ENCODE peak calls at places on chromosomes 3 and 15, in five cellular contexts. D is IMR-90, M is hepatocyte, Y is choroid plexus epithelial cell, R is suprapubic skin. V is an unnamed sample.

GRCh38 chr3:21273256-21273999 is 477.6 kb downstream of the ZNF385D start:
- DNase-seq in R (no peak), D (peak), M (no peak), Y (no peak), V (no peak)

GRCh38 chr3:136805795-136806194 is 13.1 kb upstream of the SLC35G2 start:
- DNase-seq in Y (no peak), D (no peak), R (no peak), M (no peak), V (no peak)

GRCh38 chr15:61994216-61994615 is 66.0 kb downstream of the VPS13C start:
- DNase-seq in D (peak), M (no peak), R (no peak), Y (peak), V (no peak)

GRCh38 chr15:26628071-26628470 is 144.8 kb downstream of the GABRB3 start:
- DNase-seq in Y (no peak), M (peak), R (no peak), D (no peak), V (peak)

GRCh38 chr3:139940622-139941021 is 5.6 kb downstream of the CLSTN2 start:
- DNase-seq in R (no peak), M (peak), Y (no peak), D (no peak), V (peak)

GRCh38 chr15:68578175-68578959 is 426 bp upstream of the CORO2B start:
- DNase-seq in R (peak), D (peak), Y (peak), M (peak), V (no peak)

GRCh38 chr3:39809181-39809994 is at the start of gene MYRIP:
- DNase-seq in R (no peak), M (peak), Y (peak), D (no peak), V (peak)

GRCh38 chr3:23389089-23389488 is 186.0 kb downstream of the UBE2E2 start:
- DNase-seq in M (no peak), R (no peak), Y (no peak), D (no peak), V (peak)

GRCh38 chr3:110816008-110816407 is 255.6 kb upstream of the NECTIN3 start:
- DNase-seq in Y (peak), M (no peak), D (peak), R (no peak), V (no peak)

GRCh38 chr3:51718547-51719412 is 11.9 kb downstream of the GRM2 start:
- DNase-seq in M (peak), R (no peak), Y (peak), D (peak), V (peak)

GRCh38 chr3:25820372-25820771 is 30.5 kb downstream of the OXSM start:
- DNase-seq in D (peak), M (peak), Y (peak), R (no peak), V (no peak)

GRCh38 chr15:57589276-57590073 is 2.2 kb upstream of the MYZAP start:
- DNase-seq in D (no peak), Y (no peak), R (peak), M (no peak), V (no peak)

GRCh38 chr15:79450648-79451047 is 18.5 kb downstream of the MINAR1 start:
- DNase-seq in R (no peak), D (no peak), Y (no peak), M (no peak), V (no peak)

GRCh38 chr15:89898146-89898545 is 4.4 kb upstream of the AP3S2 start:
- DNase-seq in Y (no peak), M (no peak), D (no peak), R (no peak), V (no peak)

GRCh38 chr3:184738982-184739381 is 27.1 kb upstream of the MAGEF1 start:
- DNase-seq in R (peak), M (no peak), D (no peak), Y (no peak), V (no peak)

GRCh38 chr3:116148881-116149530 is 296.3 kb downstream of the LSAMP start:
- DNase-seq in D (peak), Y (no peak), M (no peak), R (no peak), V (no peak)

GRCh38 chr3:37129871-37130270 is 44.5 kb downstream of the LRRFIP2 start:
- DNase-seq in D (peak), Y (no peak), R (no peak), M (no peak), V (no peak)

GRCh38 chr15:80155001-80155377 is 2.2 kb downstream of the FAH start:
- DNase-seq in M (no peak), D (no peak), Y (no peak), R (no peak), V (no peak)

GRCh38 chr3:152307829-152308474 is 39.2 kb downstream of the MBNL1 start:
- DNase-seq in R (no peak), D (peak), Y (no peak), M (peak), V (no peak)

GRCh38 chr3:182795383-182795782 is 2.1 kb downstream of the ATP11B start:
- DNase-seq in M (peak), D (no peak), Y (peak), R (no peak), V (peak)

GRCh38 chr3:110710605-110711004 is 361.0 kb upstream of the NECTIN3 start:
- DNase-seq in M (peak), Y (no peak), D (no peak), R (no peak), V (no peak)

GRCh38 chr3:152175576-152175883 is 93.2 kb upstream of the MBNL1 start:
- DNase-seq in R (no peak), D (peak), M (no peak), Y (peak), V (no peak)

GRCh38 chr15:34782901-34783300 is 12.4 kb downstream of the ACTC1 start:
- DNase-seq in R (no peak), D (no peak), M (no peak), Y (no peak), V (no peak)

GRCh38 chr3:108345492-108346205 is 49.3 kb downstream of the HHLA2 start:
- DNase-seq in M (no peak), R (no peak), D (peak), Y (peak), V (no peak)

GRCh38 chr15:37220949-37221670 is 120.8 kb upstream of the MEIS2 start:
- DNase-seq in D (no peak), M (no peak), Y (no peak), R (no peak), V (no peak)

GRCh38 chr3:169867584-169868211 is 2.0 kb downstream of the LRRC31 start:
- DNase-seq in D (no peak), Y (no peak), R (no peak), M (no peak), V (no peak)

GRCh38 chr3:46276497-46277099 is 34.3 kb downstream of the CCR3 start:
- DNase-seq in Y (peak), R (peak), M (peak), D (no peak), V (no peak)

GRCh38 chr3:16319307-16319706 is 54.3 kb downstream of the OXNAD1 start:
- DNase-seq in M (no peak), Y (no peak), D (no peak), R (no peak), V (no peak)

GRCh38 chr3:14505803-14506500 is 34.2 kb downstream of the GRIP2 start:
- DNase-seq in M (no peak), R (no peak), D (no peak), Y (no peak), V (no peak)

GRCh38 chr3:52432225-52432624 is 12.7 kb downstream of the SEMA3G start:
- DNase-seq in M (no peak), D (no peak), R (no peak), Y (no peak), V (no peak)

GRCh38 chr3:113947372-113948014 is at the start of gene ZDHHC23:
- DNase-seq in M (peak), R (peak), Y (peak), D (peak), V (peak)

GRCh38 chr3:138578961-138579574 is 15.0 kb downstream of the CEP70 start:
- DNase-seq in Y (no peak), R (no peak), D (no peak), M (no peak), V (no peak)

GRCh38 chr15:85541744-85542143 is 161.3 kb downstream of the AKAP13 start:
- DNase-seq in D (peak), R (no peak), M (peak), Y (peak), V (no peak)

GRCh38 chr3:193863657-193864323 is 270.8 kb downstream of the OPA1 start:
- DNase-seq in M (no peak), D (peak), R (no peak), Y (no peak), V (no peak)

GRCh38 chr3:127497166-127497565 is 93.4 kb downstream of the TPRA1 start:
- DNase-seq in D (no peak), M (no peak), R (no peak), Y (no peak), V (no peak)

GRCh38 chr3:128859573-128860154 is 19.8 kb upstream of the ACAD9 start:
- DNase-seq in M (no peak), Y (peak), R (no peak), D (no peak), V (no peak)

GRCh38 chr3:128864351-128864811 is 15.0 kb upstream of the ACAD9 start:
- DNase-seq in M (no peak), Y (no peak), R (no peak), D (no peak), V (no peak)

GRCh38 chr3:128861491-128861890 is 17.9 kb upstream of the ACAD9 start:
- DNase-seq in D (no peak), Y (no peak), M (no peak), R (no peak), V (no peak)

GRCh38 chr3:128867200-128868125 is 12.0 kb upstream of the ACAD9 start:
- DNase-seq in D (no peak), R (no peak), M (no peak), Y (no peak), V (no peak)

GRCh38 chr3:128863560-128863959 is 15.9 kb upstream of the ACAD9 start:
- DNase-seq in R (no peak), M (no peak), Y (no peak), D (no peak), V (no peak)
- TF ChIP-seq CTCF in R (no peak), M (no peak), Y (peak), D (peak), V (peak)

GRCh38 chr3:48318831-48319512 is 14.5 kb downstream of the SPINK8 start:
- DNase-seq in M (no peak), D (no peak), Y (no peak), R (no peak), V (no peak)

DNA sequence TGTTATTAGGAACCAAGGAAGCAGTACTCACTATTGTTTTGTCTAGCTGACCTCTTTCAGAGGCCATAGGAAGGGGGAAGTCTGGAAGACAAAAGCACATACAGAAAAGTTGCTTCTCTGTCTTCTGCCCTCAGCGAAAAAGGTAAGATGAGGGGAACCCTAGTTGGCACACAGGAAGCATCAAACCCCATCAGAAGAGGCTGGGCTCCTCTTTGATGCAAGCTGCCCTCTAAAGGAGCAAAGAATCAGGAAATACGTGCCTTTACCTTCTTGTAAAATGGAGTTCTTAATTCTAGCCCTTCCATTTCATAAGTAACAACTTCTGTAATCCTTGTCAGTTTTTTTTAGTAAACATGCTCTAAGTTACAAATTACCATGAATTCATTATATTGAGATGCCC is 12.5 kb downstream of the SPINK8 start:
- DNase-seq in D (no peak), R (no peak), Y (no peak), M (no peak), V (no peak)
- H3K4me3 ChIP-seq in D (no peak), R (no peak), Y (no peak), M (no peak), V (no peak)

DNA sequence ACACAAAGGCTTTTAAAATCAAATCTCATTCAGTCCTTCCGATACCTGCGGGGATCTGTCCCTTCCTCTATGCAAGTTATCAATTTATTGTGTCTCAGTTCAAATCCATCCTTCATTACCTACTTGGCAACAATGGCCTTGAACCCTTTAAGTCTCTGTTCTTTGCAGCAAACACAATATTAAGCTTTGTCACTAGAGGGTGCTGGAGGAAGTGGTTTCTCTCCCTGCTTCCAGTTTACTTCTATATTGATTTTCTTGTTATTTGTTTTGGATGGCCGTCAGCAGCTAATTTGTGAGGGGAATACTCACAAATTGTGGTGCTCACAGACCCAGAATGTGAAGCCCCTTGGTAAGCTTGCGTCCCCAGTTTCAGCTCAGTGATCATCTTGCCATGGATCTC is 278.3 kb downstream of the FGF12 start:
- DNase-seq in R (no peak), D (no peak), M (no peak), Y (peak), V (no peak)
- TF ChIP-seq CTCF in R (no peak), D (peak), M (peak), Y (peak), V (peak)

DNA sequence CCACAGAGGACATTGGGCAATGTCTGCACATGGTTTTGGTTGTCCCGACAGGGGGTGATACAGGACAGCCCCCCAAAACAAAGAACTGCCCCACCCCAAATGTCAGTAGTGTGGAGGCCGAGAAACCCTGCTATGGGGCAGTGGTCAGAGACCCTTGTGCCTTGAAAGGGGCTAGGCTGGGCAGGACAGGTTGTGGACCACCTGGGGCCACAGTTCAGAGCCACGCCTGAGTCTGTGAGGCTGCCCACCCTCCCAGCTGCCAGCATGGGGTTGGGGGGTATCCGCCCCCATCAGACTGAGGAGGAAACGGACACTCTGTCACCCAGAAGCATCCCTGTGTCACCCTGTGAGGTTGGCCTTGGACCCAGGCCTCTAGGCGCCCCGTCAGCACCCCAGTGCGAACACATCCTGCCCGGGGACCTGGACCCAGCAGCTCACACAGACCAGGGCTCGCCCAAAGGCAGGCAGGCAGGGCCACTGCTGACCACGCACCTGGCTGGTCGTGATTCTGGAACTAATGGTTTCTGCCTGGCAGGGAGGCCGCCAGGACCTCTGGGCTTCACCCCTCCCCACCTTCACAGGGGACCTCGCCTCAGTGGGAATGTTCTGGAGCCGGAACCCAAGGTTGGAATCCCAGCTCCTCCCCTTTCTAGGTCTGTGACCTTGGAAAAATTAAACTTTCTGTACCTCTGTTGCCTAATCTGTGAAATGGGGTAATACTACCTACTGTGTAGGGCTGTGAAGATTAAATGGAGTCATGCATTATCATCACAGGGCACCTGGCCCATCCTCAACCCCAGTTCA is 1.4 kb downstream of the SLC41A3 start:
- DNase-seq in Y (no peak), M (no peak), D (no peak), R (no peak), V (no peak)
- H3K4me3 ChIP-seq in Y (peak), M (peak), D (no peak), R (peak), V (peak)

GRCh38 chr3:154954750-154955149 is 125.4 kb upstream of the MME start:
- DNase-seq in D (peak), Y (peak), R (no peak), M (peak), V (peak)
- TF ChIP-seq CTCF in D (peak), Y (peak), R (no peak), M (peak), V (peak)

DNA sequence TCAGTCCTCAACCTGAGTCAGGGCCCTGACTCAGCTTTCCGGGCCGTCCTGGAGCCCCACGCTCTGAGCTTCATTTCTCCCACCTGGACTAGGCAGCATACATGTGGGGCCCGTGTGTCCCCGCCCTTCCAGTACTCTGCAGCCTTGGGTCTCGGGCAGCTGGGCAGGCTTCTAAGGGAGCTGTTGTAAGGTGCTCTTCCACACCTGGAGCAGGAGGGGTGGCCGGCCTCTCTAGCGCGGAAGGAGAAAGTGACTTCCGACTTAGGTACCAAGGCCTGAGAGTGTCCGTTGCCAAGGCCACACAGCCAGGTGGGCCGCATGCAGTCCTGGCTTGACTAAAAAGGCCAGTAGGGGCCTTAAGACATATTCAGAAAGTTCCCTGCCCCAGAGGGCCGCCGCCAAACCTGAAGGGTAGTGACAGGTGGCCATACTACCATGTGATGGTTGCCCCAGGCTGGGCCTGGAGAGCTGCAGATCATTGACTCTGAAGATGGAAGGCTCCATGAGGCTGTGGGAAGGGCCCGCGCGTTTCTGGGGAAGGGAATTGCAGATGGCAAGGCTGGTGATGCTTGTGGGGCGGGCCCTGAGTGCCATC is 9.4 kb upstream of the SEMA3B start:
- DNase-seq in R (no peak), D (no peak), Y (no peak), M (no peak), V (no peak)
- H3K4me3 ChIP-seq in R (peak), D (no peak), Y (peak), M (no peak), V (peak)

GRCh38 chr3:32684800-32685603 is at the start of gene CNOT10:
- DNase-seq in Y (peak), M (peak), D (peak), R (peak), V (peak)
- TF ChIP-seq CTCF in Y (peak), M (peak), D (no peak), R (no peak), V (peak)

DNA sequence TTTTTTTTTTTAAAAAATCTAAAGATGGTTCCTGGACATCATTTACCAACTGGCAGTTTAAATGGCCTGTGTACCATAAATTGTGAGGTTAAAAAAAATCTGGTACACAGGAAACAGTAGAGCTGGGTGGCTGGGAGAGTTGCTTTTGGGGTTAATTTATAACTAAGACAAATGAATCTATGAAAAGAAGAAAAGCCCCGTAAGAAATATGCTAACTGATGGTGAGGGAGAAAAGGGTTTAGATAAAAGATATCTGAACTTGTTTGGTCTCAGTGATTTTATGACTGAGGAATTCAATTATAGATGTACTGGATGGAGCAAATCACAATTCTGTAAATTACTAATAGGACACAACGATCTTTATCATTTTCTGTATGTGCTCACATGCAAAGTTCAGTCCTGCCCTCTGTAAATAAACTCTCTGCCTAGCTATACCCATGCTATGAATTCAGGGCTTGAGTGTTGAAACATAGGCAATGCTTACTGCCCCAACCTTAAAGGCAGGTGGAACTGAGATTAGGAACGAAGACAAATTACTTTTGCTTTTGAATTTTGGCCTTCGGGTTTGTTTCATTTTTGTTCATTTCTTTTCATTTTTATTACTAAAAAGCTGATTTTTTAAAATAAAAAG is 28.0 kb downstream of the PPARG start:
- DNase-seq in D (no peak), Y (no peak), M (peak), R (no peak), V (no peak)
- H3K4me3 ChIP-seq in D (no peak), Y (no peak), M (no peak), R (no peak), V (no peak)

GRCh38 chr3:57582470-57583168 is 14.5 kb downstream of the ARF4 start:
- DNase-seq in M (peak), Y (peak), R (no peak), D (no peak), V (peak)
- TF ChIP-seq CTCF in M (peak), Y (peak), R (no peak), D (no peak), V (peak)

DNA sequence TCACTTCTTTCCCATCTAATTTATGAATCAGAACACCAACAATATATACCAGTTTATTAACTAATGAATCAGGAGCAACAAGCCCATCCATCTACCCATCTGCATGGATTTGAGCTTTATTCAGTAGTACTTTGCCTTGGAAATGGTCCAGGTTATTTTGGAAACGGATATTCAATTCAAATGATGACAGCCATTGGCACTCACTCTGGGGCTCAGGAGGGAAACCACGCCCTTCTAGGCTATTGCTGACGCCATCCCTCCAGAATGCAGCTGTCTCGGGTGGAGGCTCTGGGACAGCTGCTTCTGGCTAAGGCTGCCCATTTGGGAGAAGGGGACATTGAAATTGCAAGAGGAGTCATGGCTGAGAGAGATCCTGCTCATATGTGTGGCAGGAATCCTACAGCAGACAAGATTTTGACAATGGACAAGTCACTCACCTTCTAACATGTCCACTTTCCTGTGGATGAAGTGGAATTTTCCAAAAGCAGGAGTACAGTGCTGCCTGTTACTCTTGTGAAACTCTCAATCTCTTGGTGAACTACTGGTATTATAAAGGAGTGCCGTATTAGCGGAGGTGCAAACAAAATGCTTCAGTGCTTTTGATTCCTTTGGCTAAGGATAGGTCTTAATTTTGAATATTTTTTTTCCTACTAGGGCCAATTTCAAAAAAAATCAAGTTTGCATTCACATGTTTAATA is 29.3 kb upstream of the TRAK1 start:
- DNase-seq in R (peak), D (peak), M (peak), Y (peak), V (no peak)
- H3K4me3 ChIP-seq in R (no peak), D (no peak), M (no peak), Y (no peak), V (no peak)